ENCODE peak calls at places on chromosomes 1 and 21, in five cellular contexts. S is dorsolateral prefrontal cortex; N is H1; P is neuronal stem cell; G is CD4-positive, alpha-beta memory T cell. T is an unnamed sample.
A peak's percentile ranks its signal among the peaks of the same experiment; 100 is the strongest.

GRCh38 chr1:70462611-70463010 is 51.5 kb downstream of the CTH start:
- DNase-seq in N (no peak), P (no peak), S (no peak), G (no peak), T (no peak)

GRCh38 chr1:28890435-28890834 is 23.9 kb upstream of the EPB41 start:
- DNase-seq in N (no peak), P (no peak), S (no peak), G (no peak), T (no peak)

GRCh38 chr1:109635862-109636200 is 16.2 kb downstream of the AMPD2 start:
- DNase-seq in P (no peak), G (no peak), S (no peak), N (no peak), T (no peak)

GRCh38 chr21:34930971-34931370 is 118.1 kb downstream of the RUNX1 start:
- DNase-seq in S (no peak), P (no peak), N (no peak), G (no peak), T (no peak)

GRCh38 chr1:154961497-154962237 is at the start of gene PYGO2:
- DNase-seq in P (peak; percentile 79), S (peak; percentile 87), G (peak; percentile 88), N (peak; percentile 91), T (peak; percentile 89)

GRCh38 chr21:20083925-20084324 is 914.3 kb upstream of the NCAM2 start:
- DNase-seq in N (no peak), P (no peak), S (no peak), G (no peak), T (no peak)

GRCh38 chr1:100604372-100604771 is 66.4 kb downstream of the GPR88 start:
- DNase-seq in N (no peak), P (no peak), S (no peak), G (no peak), T (no peak)

GRCh38 chr21:45076245-45076661 is 1.9 kb downstream of the ADARB1 start:
- DNase-seq in S (no peak), N (no peak), G (no peak), P (no peak), T (no peak)

GRCh38 chr21:36156339-36156814 is 247 bp upstream of the DOP1B start:
- DNase-seq in G (peak; percentile 100), N (peak; percentile 100), S (peak; percentile 100), P (peak; percentile 99), T (peak; percentile 93)

GRCh38 chr21:17911628-17912027 is 92.5 kb upstream of the C21orf91 start:
- DNase-seq in G (no peak), N (no peak), P (no peak), S (no peak), T (peak; percentile 79)

GRCh38 chr1:151147132-151147503 is 687 bp upstream of the SEMA6C start:
- DNase-seq in G (no peak), N (no peak), S (no peak), P (no peak), T (no peak)

GRCh38 chr1:98389809-98390208 is 271.7 kb upstream of the SNX7 start:
- DNase-seq in G (no peak), N (no peak), S (no peak), P (no peak), T (peak; percentile 1)

GRCh38 chr21:43585514-43585913 is 73.8 kb downstream of the HSF2BP start:
- DNase-seq in P (no peak), N (no peak), G (no peak), S (no peak), T (no peak)

GRCh38 chr1:162302660-162303344 is 73.9 kb downstream of the SPATA46 start:
- DNase-seq in G (no peak), S (no peak), N (no peak), P (no peak), T (no peak)

GRCh38 chr1:225044258-225044657 is 114.8 kb downstream of the DNAH14 start:
- DNase-seq in N (no peak), S (no peak), P (no peak), G (no peak), T (no peak)

GRCh38 chr1:201266774-201267173 is 16.5 kb upstream of the PKP1 start:
- DNase-seq in G (no peak), S (no peak), N (peak; percentile 13), P (no peak), T (peak; percentile 67)

GRCh38 chr21:16420086-16420724 is 690.4 kb downstream of the USP25 start:
- DNase-seq in N (no peak), S (no peak), G (no peak), P (no peak), T (peak; percentile 62)

GRCh38 chr1:152112101-152112884 is 3.0 kb downstream of the TCHH start:
- DNase-seq in N (peak; percentile 49), S (no peak), P (peak; percentile 5), G (no peak), T (peak; percentile 33)

GRCh38 chr1:3217887-3218679 is 149.1 kb downstream of the PRDM16 start:
- DNase-seq in N (no peak), P (no peak), S (no peak), G (no peak), T (no peak)

GRCh38 chr1:6012529-6013318 is 20.5 kb upstream of the NPHP4 start:
- DNase-seq in P (no peak), S (no peak), G (no peak), N (no peak), T (no peak)

GRCh38 chr1:85884372-85885035 is 176.3 kb upstream of the ZNHIT6 start:
- DNase-seq in N (no peak), G (no peak), P (no peak), S (no peak), T (no peak)

GRCh38 chr1:224534731-224535130 is 81.4 kb upstream of the CNIH3 start:
- DNase-seq in N (no peak), S (no peak), G (no peak), P (no peak), T (no peak)

GRCh38 chr1:118333601-118334241 is 148.7 kb upstream of the SPAG17 start:
- DNase-seq in G (no peak), S (no peak), P (no peak), N (no peak), T (peak; percentile 30)

GRCh38 chr1:33152685-33153432 is 29.0 kb downstream of the TRIM62 start:
- DNase-seq in G (no peak), N (peak; percentile 70), P (no peak), S (peak; percentile 81), T (peak; percentile 64)

GRCh38 chr1:2248127-2248826 is 20.2 kb downstream of the SKI start:
- DNase-seq in N (peak; percentile 90), G (no peak), P (peak; percentile 82), S (no peak), T (no peak)

GRCh38 chr21:28333455-28334108 is 659.1 kb downstream of the LTN1 start:
- DNase-seq in G (no peak), P (no peak), S (no peak), N (no peak), T (no peak)

GRCh38 chr1:112719706-112720105 is 4.6 kb upstream of the PPM1J start:
- DNase-seq in N (no peak), P (no peak), S (no peak), G (no peak), T (no peak)
- H3K27me3 ChIP-seq in N (no peaks in the 10 kb centered on the region), P (peaks cover under 1% of the 10 kb centered on the region), S (no peaks in the 10 kb centered on the region), G (peaks cover 8% of the 10 kb centered on the region), T (no peaks in the 10 kb centered on the region)

GRCh38 chr1:22969224-22969829 is 3.3 kb downstream of the LACTBL1 start:
- DNase-seq in N (no peak), G (no peak), S (no peak), P (no peak), T (peak; percentile 81)

GRCh38 chr1:22971161-22972062 is 1.3 kb downstream of the LACTBL1 start:
- DNase-seq in N (no peak), G (no peak), P (no peak), S (no peak), T (no peak)

GRCh38 chr1:22970096-22970495 is 2.6 kb downstream of the LACTBL1 start:
- DNase-seq in N (no peak), P (no peak), G (no peak), S (no peak), T (no peak)

GRCh38 chr1:22966309-22966708 is 6.4 kb downstream of the LACTBL1 start:
- DNase-seq in N (no peak), P (no peak), G (no peak), S (no peak), T (no peak)

DNA sequence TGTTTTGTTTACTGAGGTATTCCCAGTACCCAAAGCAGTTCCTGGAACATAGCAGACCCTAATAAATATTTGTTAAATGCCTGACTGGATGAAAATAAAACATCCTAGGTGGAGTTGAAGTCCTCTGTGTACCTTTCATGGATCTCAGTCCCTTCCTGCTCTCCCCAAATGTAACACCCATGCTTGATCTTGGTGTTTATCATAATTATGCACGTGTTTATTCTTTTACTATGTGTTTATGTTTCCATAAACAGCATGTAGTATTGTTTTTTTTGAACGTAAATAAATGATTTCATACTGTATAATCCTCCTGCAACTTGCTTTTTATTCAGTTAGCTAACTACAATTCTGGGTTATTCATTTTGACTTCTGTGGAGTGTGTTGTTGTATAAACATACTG is 4.8 kb downstream of the LACTBL1 start:
- DNase-seq in N (no peak), S (no peak), G (no peak), P (no peak), T (no peak)
- H3K27me3 ChIP-seq in N (no peaks in the 10 kb centered on the region), S (peaks cover 22% of the 10 kb centered on the region), G (peaks cover 20% of the 10 kb centered on the region), P (no peaks in the 10 kb centered on the region), T (peaks cover 8% of the 10 kb centered on the region)

GRCh38 chr1:156615946-156616345 is 3.3 kb upstream of the HAPLN2 start:
- DNase-seq in S (no peak), G (no peak), P (no peak), N (no peak), T (no peak)
- H3K27me3 ChIP-seq in S (no peaks in the 10 kb centered on the region), G (peaks cover 14% of the 10 kb centered on the region), P (no peaks in the 10 kb centered on the region), N (no peaks in the 10 kb centered on the region), T (peaks cover 27% of the 10 kb centered on the region)

GRCh38 chr1:181314959-181315358 is 168.4 kb upstream of the CACNA1E start:
- DNase-seq in N (no peak), P (no peak), S (no peak), G (no peak), T (no peak)
- H3K27me3 ChIP-seq in N (peaks cover 34% of the 10 kb centered on the region), P (peaks cover 14% of the 10 kb centered on the region), S (peaks cover 80% of the 10 kb centered on the region), G (peaks cover 22% of the 10 kb centered on the region), T (peaks cover 52% of the 10 kb centered on the region)

GRCh38 chr1:23384312-23385058 is 14.8 kb upstream of the ZNF436 start:
- DNase-seq in P (no peak), S (no peak), N (no peak), G (no peak), T (peak; percentile 27)
- H3K27me3 ChIP-seq in P (no peaks in the 10 kb centered on the region), S (no peaks in the 10 kb centered on the region), N (peaks cover 16% of the 10 kb centered on the region), G (no peaks in the 10 kb centered on the region), T (no peaks in the 10 kb centered on the region)

T was measured in MG63.